ENCODE peak calls at places on chromosomes 1 and 21, in five cellular contexts. One of them, this sample, is unnamed.

GRCh38 chr1:71462247-71462646 is 381.4 kb upstream of the ZRANB2 start:
- DNase-seq in epithelial cell of esophagus: no peak
- DNase-seq in activated CD8-positive, alpha-beta memory T cell treated with anti-CD3 and anti-CD28 coated beads for 48 hours: no peak
- DNase-seq in neural progenitor cell: peak; percentile 2
- DNase-seq in stimulated activated CD8-positive, alpha-beta memory T cell treated with anti-CD3 and anti-CD28 coated beads, Interleukin-4, amount 100 ng/mL, for 4 hours: no peak
- DNase-seq in this sample: no peak

GRCh38 chr1:156086256-156086662 is 4.0 kb upstream of the MEX3A start:
- DNase-seq in activated CD8-positive, alpha-beta memory T cell treated with anti-CD3 and anti-CD28 coated beads for 48 hours: no peak
- DNase-seq in neural progenitor cell: peak; percentile 83
- DNase-seq in epithelial cell of esophagus: no peak
- DNase-seq in stimulated activated CD8-positive, alpha-beta memory T cell treated with anti-CD3 and anti-CD28 coated beads, Interleukin-4, amount 100 ng/mL, for 4 hours: no peak
- DNase-seq in this sample: no peak

GRCh38 chr1:236394905-236395779 is 1.1 kb downstream of the EDARADD start:
- DNase-seq in stimulated activated CD8-positive, alpha-beta memory T cell treated with anti-CD3 and anti-CD28 coated beads, Interleukin-4, amount 100 ng/mL, for 4 hours: peak; percentile 26
- DNase-seq in neural progenitor cell: peak; percentile 71
- DNase-seq in activated CD8-positive, alpha-beta memory T cell treated with anti-CD3 and anti-CD28 coated beads for 48 hours: peak; percentile 28
- DNase-seq in epithelial cell of esophagus: peak; percentile 73
- DNase-seq in this sample: peak; percentile 29

GRCh38 chr1:204180133-204180532 is 14.0 kb upstream of the REN start:
- DNase-seq in activated CD8-positive, alpha-beta memory T cell treated with anti-CD3 and anti-CD28 coated beads for 48 hours: no peak
- DNase-seq in neural progenitor cell: no peak
- DNase-seq in epithelial cell of esophagus: no peak
- DNase-seq in stimulated activated CD8-positive, alpha-beta memory T cell treated with anti-CD3 and anti-CD28 coated beads, Interleukin-4, amount 100 ng/mL, for 4 hours: no peak
- DNase-seq in this sample: no peak

GRCh38 chr1:63126104-63126503 is 196.3 kb upstream of the FOXD3 start:
- DNase-seq in activated CD8-positive, alpha-beta memory T cell treated with anti-CD3 and anti-CD28 coated beads for 48 hours: no peak
- DNase-seq in neural progenitor cell: no peak
- DNase-seq in stimulated activated CD8-positive, alpha-beta memory T cell treated with anti-CD3 and anti-CD28 coated beads, Interleukin-4, amount 100 ng/mL, for 4 hours: no peak
- DNase-seq in epithelial cell of esophagus: no peak
- DNase-seq in this sample: no peak

GRCh38 chr1:181092883-181093282 is 4.4 kb downstream of the IER5 start:
- DNase-seq in activated CD8-positive, alpha-beta memory T cell treated with anti-CD3 and anti-CD28 coated beads for 48 hours: no peak
- DNase-seq in neural progenitor cell: no peak
- DNase-seq in epithelial cell of esophagus: no peak
- DNase-seq in stimulated activated CD8-positive, alpha-beta memory T cell treated with anti-CD3 and anti-CD28 coated beads, Interleukin-4, amount 100 ng/mL, for 4 hours: no peak
- DNase-seq in this sample: no peak

GRCh38 chr21:20334585-20334984 is 663.6 kb upstream of the NCAM2 start:
- DNase-seq in epithelial cell of esophagus: no peak
- DNase-seq in stimulated activated CD8-positive, alpha-beta memory T cell treated with anti-CD3 and anti-CD28 coated beads, Interleukin-4, amount 100 ng/mL, for 4 hours: no peak
- DNase-seq in activated CD8-positive, alpha-beta memory T cell treated with anti-CD3 and anti-CD28 coated beads for 48 hours: no peak
- DNase-seq in neural progenitor cell: no peak
- DNase-seq in this sample: no peak

GRCh38 chr1:240091614-240092300 is at the start of gene FMN2:
- DNase-seq in epithelial cell of esophagus: no peak
- DNase-seq in activated CD8-positive, alpha-beta memory T cell treated with anti-CD3 and anti-CD28 coated beads for 48 hours: no peak
- DNase-seq in stimulated activated CD8-positive, alpha-beta memory T cell treated with anti-CD3 and anti-CD28 coated beads, Interleukin-4, amount 100 ng/mL, for 4 hours: no peak
- DNase-seq in neural progenitor cell: peak; percentile 88
- DNase-seq in this sample: peak; percentile 93

GRCh38 chr1:156608981-156609380 is 7.7 kb upstream of the GPATCH4 start:
- DNase-seq in neural progenitor cell: peak; percentile 58
- DNase-seq in stimulated activated CD8-positive, alpha-beta memory T cell treated with anti-CD3 and anti-CD28 coated beads, Interleukin-4, amount 100 ng/mL, for 4 hours: no peak
- DNase-seq in epithelial cell of esophagus: peak; percentile 63
- DNase-seq in activated CD8-positive, alpha-beta memory T cell treated with anti-CD3 and anti-CD28 coated beads for 48 hours: no peak
- DNase-seq in this sample: no peak

GRCh38 chr1:24182041-24182440 is 5.0 kb downstream of the IFNLR1 start:
- DNase-seq in activated CD8-positive, alpha-beta memory T cell treated with anti-CD3 and anti-CD28 coated beads for 48 hours: no peak
- DNase-seq in neural progenitor cell: no peak
- DNase-seq in stimulated activated CD8-positive, alpha-beta memory T cell treated with anti-CD3 and anti-CD28 coated beads, Interleukin-4, amount 100 ng/mL, for 4 hours: no peak
- DNase-seq in epithelial cell of esophagus: no peak
- DNase-seq in this sample: no peak

GRCh38 chr1:51583532-51583931 is 33.4 kb upstream of the OSBPL9 start:
- DNase-seq in activated CD8-positive, alpha-beta memory T cell treated with anti-CD3 and anti-CD28 coated beads for 48 hours: no peak
- DNase-seq in stimulated activated CD8-positive, alpha-beta memory T cell treated with anti-CD3 and anti-CD28 coated beads, Interleukin-4, amount 100 ng/mL, for 4 hours: no peak
- DNase-seq in epithelial cell of esophagus: peak; percentile 14
- DNase-seq in neural progenitor cell: no peak
- DNase-seq in this sample: peak; percentile 61

GRCh38 chr1:95049935-95050334 is 22.8 kb downstream of the ALG14 start:
- DNase-seq in activated CD8-positive, alpha-beta memory T cell treated with anti-CD3 and anti-CD28 coated beads for 48 hours: no peak
- DNase-seq in stimulated activated CD8-positive, alpha-beta memory T cell treated with anti-CD3 and anti-CD28 coated beads, Interleukin-4, amount 100 ng/mL, for 4 hours: no peak
- DNase-seq in neural progenitor cell: no peak
- DNase-seq in epithelial cell of esophagus: no peak
- DNase-seq in this sample: no peak

GRCh38 chr21:15210235-15210678 is 145.5 kb upstream of the NRIP1 start:
- DNase-seq in activated CD8-positive, alpha-beta memory T cell treated with anti-CD3 and anti-CD28 coated beads for 48 hours: no peak
- DNase-seq in stimulated activated CD8-positive, alpha-beta memory T cell treated with anti-CD3 and anti-CD28 coated beads, Interleukin-4, amount 100 ng/mL, for 4 hours: no peak
- DNase-seq in epithelial cell of esophagus: peak; percentile 96
- DNase-seq in neural progenitor cell: peak; percentile 13
- DNase-seq in this sample: no peak

GRCh38 chr21:39863111-39863510 is 4.1 kb upstream of the PCP4 start:
- DNase-seq in epithelial cell of esophagus: peak; percentile 1
- DNase-seq in stimulated activated CD8-positive, alpha-beta memory T cell treated with anti-CD3 and anti-CD28 coated beads, Interleukin-4, amount 100 ng/mL, for 4 hours: no peak
- DNase-seq in neural progenitor cell: no peak
- DNase-seq in activated CD8-positive, alpha-beta memory T cell treated with anti-CD3 and anti-CD28 coated beads for 48 hours: no peak
- DNase-seq in this sample: no peak

GRCh38 chr1:113452921-113453770 is 62.8 kb downstream of the MAGI3 start:
- DNase-seq in neural progenitor cell: peak; percentile 30
- DNase-seq in epithelial cell of esophagus: peak; percentile 74
- DNase-seq in activated CD8-positive, alpha-beta memory T cell treated with anti-CD3 and anti-CD28 coated beads for 48 hours: no peak
- DNase-seq in stimulated activated CD8-positive, alpha-beta memory T cell treated with anti-CD3 and anti-CD28 coated beads, Interleukin-4, amount 100 ng/mL, for 4 hours: no peak
- DNase-seq in this sample: peak; percentile 10

GRCh38 chr1:94061513-94062443 is 59.2 kb downstream of the ABCA4 start:
- DNase-seq in neural progenitor cell: peak; percentile 77
- DNase-seq in activated CD8-positive, alpha-beta memory T cell treated with anti-CD3 and anti-CD28 coated beads for 48 hours: no peak
- DNase-seq in stimulated activated CD8-positive, alpha-beta memory T cell treated with anti-CD3 and anti-CD28 coated beads, Interleukin-4, amount 100 ng/mL, for 4 hours: no peak
- DNase-seq in epithelial cell of esophagus: peak; percentile 73
- DNase-seq in this sample: peak; percentile 82

GRCh38 chr1:211928993-211929637 is 98.6 kb upstream of the LPGAT1 start:
- DNase-seq in epithelial cell of esophagus: peak; percentile 76
- DNase-seq in stimulated activated CD8-positive, alpha-beta memory T cell treated with anti-CD3 and anti-CD28 coated beads, Interleukin-4, amount 100 ng/mL, for 4 hours: no peak
- DNase-seq in activated CD8-positive, alpha-beta memory T cell treated with anti-CD3 and anti-CD28 coated beads for 48 hours: no peak
- DNase-seq in neural progenitor cell: no peak
- DNase-seq in this sample: no peak

GRCh38 chr1:177567393-177567792 is 396.6 kb downstream of the BRINP2 start:
- DNase-seq in stimulated activated CD8-positive, alpha-beta memory T cell treated with anti-CD3 and anti-CD28 coated beads, Interleukin-4, amount 100 ng/mL, for 4 hours: no peak
- DNase-seq in activated CD8-positive, alpha-beta memory T cell treated with anti-CD3 and anti-CD28 coated beads for 48 hours: no peak
- DNase-seq in epithelial cell of esophagus: peak; percentile 53
- DNase-seq in neural progenitor cell: peak; percentile 30
- DNase-seq in this sample: no peak